ENCODE peak calls at places on chromosomes 11 and 22, in six cellular contexts. J is lower leg skin, T is pancreas, Y is neural crest cell, I is activated B cell treated with CpG ODN at 0.5 μM for 24 hours, B is GM06990. O is an unnamed sample.

GRCh38 chr11:132626446-132626845 is 905.9 kb downstream of the OPCML start:
- DNase-seq in J (no peak), T (no peak), Y (no peak), I (no peak), B (no peak), O (no peak)

GRCh38 chr11:877565-877964 is 33.0 kb downstream of the CHID1 start:
- DNase-seq in J (no peak), T (no peak), Y (no peak), I (no peak), B (no peak), O (no peak)

GRCh38 chr11:46865340-46865739 is 19.3 kb upstream of the CKAP5 start:
- DNase-seq in J (no peak), T (no peak), Y (no peak), I (no peak), B (no peak), O (no peak)

GRCh38 chr11:117828641-117829368 is 4.3 kb upstream of the FXYD2 start:
- DNase-seq in J (no peak), T (no peak), Y (no peak), I (peak; percentile 79), B (peak; percentile 59), O (peak; percentile 43)

GRCh38 chr22:19914201-19914943 is 27.2 kb upstream of the COMT start:
- DNase-seq in J (no peak), T (no peak), Y (no peak), I (no peak), B (no peak), O (no peak)

GRCh38 chr11:69335010-69335409 is 41.1 kb downstream of the MYEOV start:
- DNase-seq in J (no peak), T (no peak), Y (no peak), I (no peak), B (no peak), O (peak; percentile 12)

GRCh38 chr11:87368876-87369480 is 331.2 kb downstream of the TMEM135 start:
- DNase-seq in J (no peak), T (no peak), Y (no peak), I (no peak), B (no peak), O (no peak)

GRCh38 chr22:44359496-44360110 is 46.9 kb upstream of the SHISAL1 start:
- DNase-seq in J (no peak), T (no peak), Y (no peak), I (no peak), B (no peak), O (no peak)

GRCh38 chr11:110453684-110454354 is 24.1 kb downstream of the FDX1 start:
- DNase-seq in J (no peak), T (no peak), Y (no peak), I (no peak), B (peak; percentile 32), O (no peak)

GRCh38 chr11:91489989-91490388 is 734.6 kb upstream of the FAT3 start:
- DNase-seq in J (no peak), T (no peak), Y (no peak), I (no peak), B (no peak), O (no peak)

GRCh38 chr22:43554694-43555365 is 143.0 kb downstream of the MPPED1 start:
- DNase-seq in J (no peak), T (no peak), Y (no peak), I (no peak), B (no peak), O (no peak)

GRCh38 chr11:110000045-110000502 is 93.1 kb upstream of the ZC3H12C start:
- DNase-seq in J (no peak), T (no peak), Y (no peak), I (no peak), B (peak; percentile 68), O (no peak)

GRCh38 chr11:74687237-74688005 is 43.8 kb downstream of the CHRDL2 start:
- DNase-seq in J (no peak), T (no peak), Y (no peak), I (no peak), B (no peak), O (no peak)

GRCh38 chr11:111540114-111540920 is at the start of gene LAYN:
- DNase-seq in J (no peak), T (no peak), Y (peak; percentile 47), I (peak; percentile 23), B (no peak), O (no peak)

GRCh38 chr11:797300-798092 is 585 bp downstream of the SLC25A22 start:
- DNase-seq in J (no peak), T (peak; percentile 63), Y (peak; percentile 61), I (peak; percentile 60), B (peak; percentile 87), O (no peak)

GRCh38 chr11:72975778-72976520 is 161.7 kb downstream of the ATG16L2 start:
- DNase-seq in J (no peak), T (no peak), Y (no peak), I (no peak), B (peak; percentile 33), O (no peak)

GRCh38 chr11:31725176-31725575 is 85.9 kb downstream of the PAX6 start:
- DNase-seq in J (no peak), T (no peak), Y (no peak), I (no peak), B (no peak), O (no peak)

GRCh38 chr11:71334191-71334590 is 81.8 kb upstream of the SHANK2 start:
- DNase-seq in J (no peak), T (no peak), Y (no peak), I (no peak), B (no peak), O (no peak)

GRCh38 chr11:63639195-63639832 is 25.1 kb upstream of the PLAAT3 start:
- DNase-seq in J (no peak), T (no peak), Y (no peak), I (no peak), B (no peak), O (no peak)

GRCh38 chr11:69848196-69848595 is 29.0 kb upstream of the FGF3 start:
- DNase-seq in J (no peak), T (no peak), Y (no peak), I (no peak), B (no peak), O (no peak)

GRCh38 chr11:17570034-17570433 is 23.0 kb downstream of the OTOG start:
- DNase-seq in J (no peak), T (no peak), Y (no peak), I (no peak), B (no peak), O (no peak)

GRCh38 chr11:122159173-122159701 is 43.2 kb upstream of the BLID start:
- DNase-seq in J (no peak), T (no peak), Y (no peak), I (no peak), B (no peak), O (no peak)

GRCh38 chr11:101860694-101861371 is 54.0 kb upstream of the CEP126 start:
- DNase-seq in J (peak; percentile 47), T (peak; percentile 9), Y (peak; percentile 28), I (no peak), B (no peak), O (no peak)

GRCh38 chr11:129374081-129374992 is 1.3 kb upstream of the BARX2 start:
- DNase-seq in J (no peak), T (no peak), Y (no peak), I (no peak), B (peak; percentile 12), O (no peak)

GRCh38 chr11:120759046-120759445 is 247.5 kb downstream of the GRIK4 start:
- DNase-seq in J (no peak), T (no peak), Y (no peak), I (no peak), B (no peak), O (no peak)

GRCh38 chr11:131674051-131674755 is 303.8 kb downstream of the NTM start:
- DNase-seq in J (peak; percentile 51), T (peak; percentile 32), Y (peak; percentile 80), I (no peak), B (peak; percentile 52), O (no peak)

GRCh38 chr11:11931461-11932055 is 76.9 kb downstream of the DKK3 start:
- DNase-seq in J (peak; percentile 21), T (no peak), Y (no peak), I (no peak), B (no peak), O (no peak)

GRCh38 chr11:15180212-15180814 is 65.6 kb downstream of the INSC start:
- DNase-seq in J (no peak), T (no peak), Y (no peak), I (no peak), B (no peak), O (no peak)

GRCh38 chr11:115912484-115912945 is 408.3 kb upstream of the CADM1 start:
- DNase-seq in J (no peak), T (no peak), Y (no peak), I (no peak), B (peak; percentile 58), O (no peak)
- TF ChIP-seq CTCF in J (no peak), T (no peak), Y (peak; percentile 62), I (no peak), B (peak; percentile 52), O (no peak)

DNA sequence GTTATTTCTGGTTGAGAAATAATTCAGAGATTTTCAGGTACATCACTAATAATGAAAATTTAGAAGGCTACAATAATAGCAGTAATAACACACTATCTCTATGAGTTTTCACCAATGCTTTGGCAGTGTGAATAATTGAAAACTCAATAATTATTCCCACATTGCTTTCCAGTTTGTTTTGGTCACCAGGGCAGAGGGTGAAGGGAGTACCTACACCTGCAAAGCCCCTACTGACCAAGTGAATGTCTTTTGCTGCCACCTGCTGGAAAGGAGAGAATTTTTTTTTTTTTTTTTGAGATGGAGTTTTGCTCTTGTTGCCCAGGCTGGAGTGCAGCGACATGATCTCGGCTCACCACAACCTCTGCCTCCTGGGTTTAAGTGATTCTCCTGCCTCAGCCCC is 3.2 kb downstream of the NELL1 start:
- DNase-seq in J (no peak), T (no peak), Y (no peak), I (no peak), B (no peak), O (no peak)
- TF ChIP-seq CTCF in J (no peak), T (peak; percentile 17), Y (peak; percentile 61), I (no peak), B (peak; percentile 57), O (no peak)

DNA sequence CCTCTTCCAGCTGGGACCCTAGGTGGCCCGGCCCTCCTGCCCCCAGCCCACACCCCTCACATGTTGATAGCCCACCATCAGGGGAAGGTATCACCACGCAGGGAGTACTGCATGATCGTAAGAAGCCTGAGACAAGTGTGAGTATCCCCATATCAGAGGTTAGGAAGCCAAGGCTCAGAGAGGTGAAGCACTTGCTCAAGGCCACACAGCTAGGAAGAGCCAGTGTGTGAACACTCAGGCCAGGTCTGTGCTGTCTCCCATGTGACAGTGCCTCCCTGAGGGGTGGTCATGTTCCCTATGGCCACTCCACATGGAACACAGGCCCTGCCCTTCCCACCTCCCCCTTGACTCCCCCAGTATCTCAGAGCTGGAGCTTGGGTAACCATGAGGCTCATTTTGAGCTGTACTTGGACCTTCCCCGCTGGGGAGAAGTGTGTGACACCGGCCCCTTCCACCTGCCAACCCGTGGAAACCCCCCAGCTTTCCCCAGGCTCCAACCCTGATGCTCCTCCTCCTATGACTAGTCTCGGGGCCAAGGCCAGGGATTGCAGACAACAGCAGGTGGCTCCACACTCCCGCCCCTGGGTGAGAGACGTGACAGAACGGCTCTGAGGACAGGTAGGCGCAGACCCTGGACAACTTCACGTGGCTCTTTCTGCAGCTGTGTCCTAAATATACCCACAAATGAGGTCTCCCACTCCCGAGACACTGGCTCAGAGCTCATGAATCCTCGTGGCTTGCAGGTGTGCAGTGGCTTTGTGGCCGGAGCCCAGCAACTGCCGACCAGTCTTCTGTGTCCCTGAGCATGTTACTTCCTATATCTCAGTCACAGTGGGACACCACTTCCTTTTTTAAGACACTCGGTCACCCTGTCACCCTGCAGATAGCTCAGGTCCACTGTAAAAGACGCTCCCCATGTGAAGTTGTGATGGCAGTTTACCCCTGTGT is 55.3 kb downstream of the NECTIN1 start:
- DNase-seq in J (no peak), T (no peak), Y (no peak), I (peak; percentile 66), B (peak; percentile 84), O (no peak)
- TF ChIP-seq CTCF in J (no peak), T (no peak), Y (no peak), I (no peak), B (peak; percentile 63), O (no peak)

GRCh38 chr22:29172216-29172615 is 33.5 kb upstream of the EMID1 start:
- DNase-seq in J (no peak), T (no peak), Y (no peak), I (no peak), B (no peak), O (no peak)
- TF ChIP-seq CTCF in J (no peak), T (no peak), Y (no peak), I (no peak), B (no peak), O (no peak)

O was measured in omental fat pad.